ENCODE peak calls at places on chromosomes 11 and 22, in six cellular contexts. W is A549; I is nephron progenitor cell; O is activated CD8-positive, alpha-beta T cell treated with anti-CD3 and anti-CD28 coated beads for 36 hours; S is H54; Y is HCT116. B is an unnamed sample.

GRCh38 chr11:134857035-134857434 is 445.0 kb upstream of the B3GAT1 start:
- DNase-seq in S (no peak), W (no peak), O (no peak), I (no peak), Y (no peak), B (no peak)

GRCh38 chr11:2904153-2905052 is 18.8 kb upstream of the CDKN1C start:
- DNase-seq in O (no peak), S (no peak), W (no peak), Y (no peak), I (no peak), B (no peak)

GRCh38 chr11:1458340-1459218 is 28.0 kb downstream of the MOB2 start:
- DNase-seq in Y (no peak), W (no peak), I (peak), S (no peak), O (peak), B (peak)

GRCh38 chr11:64089027-64089360 is 53.3 kb downstream of the FLRT1 start:
- DNase-seq in O (no peak), Y (no peak), I (no peak), S (no peak), W (no peak), B (no peak)

GRCh38 chr22:32858957-32859356 is 57.5 kb downstream of the TIMP3 start:
- DNase-seq in W (no peak), Y (no peak), O (no peak), I (no peak), S (no peak), B (no peak)

GRCh38 chr11:74380746-74381439 is 17.3 kb downstream of the PGM2L1 start:
- DNase-seq in W (no peak), O (no peak), S (no peak), I (no peak), Y (no peak), B (peak)

GRCh38 chr11:85779956-85780640 is 30.8 kb downstream of the SYTL2 start:
- DNase-seq in S (no peak), O (no peak), W (no peak), I (peak), Y (no peak), B (no peak)

GRCh38 chr11:45473491-45473890 is 187.3 kb upstream of the SYT13 start:
- DNase-seq in O (no peak), W (no peak), Y (no peak), S (no peak), I (no peak), B (no peak)

GRCh38 chr22:22955866-22956535 is 68.4 kb downstream of the IGLL5 start:
- DNase-seq in S (peak), I (peak), W (peak), Y (peak), O (peak), B (peak)

GRCh38 chr11:2445948-2446551 is 1.2 kb downstream of the KCNQ1 start:
- DNase-seq in W (no peak), S (no peak), O (no peak), I (no peak), Y (no peak), B (no peak)

GRCh38 chr11:94544582-94544831 is 786 bp downstream of the FUT4 start:
- DNase-seq in I (no peak), Y (no peak), W (no peak), S (no peak), O (peak), B (no peak)

GRCh38 chr22:29503811-29504372 is 23.9 kb downstream of the NEFH start:
- DNase-seq in S (no peak), W (no peak), Y (no peak), I (no peak), O (no peak), B (peak)

GRCh38 chr22:24161485-24161884 is 19.8 kb upstream of the SUSD2 start:
- DNase-seq in W (no peak), I (no peak), S (no peak), Y (no peak), O (no peak), B (no peak)

GRCh38 chr11:26584818-26585217 is 12.8 kb upstream of the MUC15 start:
- DNase-seq in W (no peak), Y (no peak), O (no peak), I (no peak), S (no peak), B (no peak)

GRCh38 chr22:20738394-20739089 is 35.4 kb upstream of the SERPIND1 start:
- DNase-seq in W (no peak), S (no peak), I (no peak), Y (no peak), O (no peak), B (peak)

GRCh38 chr11:71372693-71373657 is 75.2 kb downstream of the DHCR7 start:
- DNase-seq in O (no peak), Y (peak), S (no peak), W (peak), I (no peak), B (peak)

B was measured in NB4.